ENCODE peak calls at places on chromosomes 5 and 9, in ten cellular contexts. One of them, this sample, is unnamed.

GRCh38 chr9:80839821-80840670 is 849.3 kb downstream of the TLE1 start:
- DNase-seq in left ventricle myocardium inferior: no peak
- DNase-seq in hepatocyte: no peak
- DNase-seq in SK-N-MC: no peak
- DNase-seq in CD8-positive, alpha-beta memory T cell: no peak
- DNase-seq in CD8-positive, alpha-beta T cell: no peak
- DNase-seq in aorta: no peak
- DNase-seq in lower lobe of right lung: no peak
- DNase-seq in neural progenitor cell: no peak
- DNase-seq in coronary artery: no peak
- DNase-seq in this sample: no peak

GRCh38 chr9:12274577-12274976 is 418.6 kb upstream of the TYRP1 start:
- DNase-seq in left ventricle myocardium inferior: no peak
- DNase-seq in hepatocyte: peak
- DNase-seq in SK-N-MC: no peak
- DNase-seq in CD8-positive, alpha-beta memory T cell: no peak
- DNase-seq in CD8-positive, alpha-beta T cell: no peak
- DNase-seq in aorta: no peak
- DNase-seq in lower lobe of right lung: no peak
- DNase-seq in neural progenitor cell: peak
- DNase-seq in coronary artery: no peak
- DNase-seq in this sample: no peak

GRCh38 chr9:88818495-88819201 is 172.6 kb upstream of the S1PR3 start:
- DNase-seq in left ventricle myocardium inferior: no peak
- DNase-seq in hepatocyte: no peak
- DNase-seq in SK-N-MC: no peak
- DNase-seq in CD8-positive, alpha-beta memory T cell: no peak
- DNase-seq in CD8-positive, alpha-beta T cell: no peak
- DNase-seq in aorta: no peak
- DNase-seq in lower lobe of right lung: no peak
- DNase-seq in neural progenitor cell: peak
- DNase-seq in coronary artery: no peak
- DNase-seq in this sample: no peak

GRCh38 chr9:130117816-130118632 is 54.2 kb upstream of the NCS1 start:
- DNase-seq in left ventricle myocardium inferior: no peak
- DNase-seq in hepatocyte: no peak
- DNase-seq in SK-N-MC: no peak
- DNase-seq in CD8-positive, alpha-beta memory T cell: no peak
- DNase-seq in CD8-positive, alpha-beta T cell: no peak
- DNase-seq in aorta: no peak
- DNase-seq in lower lobe of right lung: no peak
- DNase-seq in neural progenitor cell: no peak
- DNase-seq in coronary artery: no peak
- DNase-seq in this sample: peak

GRCh38 chr5:76219636-76220035 is 136.5 kb downstream of the SV2C start:
- DNase-seq in left ventricle myocardium inferior: no peak
- DNase-seq in hepatocyte: no peak
- DNase-seq in SK-N-MC: no peak
- DNase-seq in CD8-positive, alpha-beta memory T cell: no peak
- DNase-seq in CD8-positive, alpha-beta T cell: no peak
- DNase-seq in aorta: no peak
- DNase-seq in lower lobe of right lung: no peak
- DNase-seq in neural progenitor cell: peak
- DNase-seq in coronary artery: no peak
- DNase-seq in this sample: no peak

GRCh38 chr9:120014751-120015235 is 565.2 kb downstream of the CDK5RAP2 start:
- DNase-seq in left ventricle myocardium inferior: no peak
- DNase-seq in hepatocyte: no peak
- DNase-seq in SK-N-MC: no peak
- DNase-seq in CD8-positive, alpha-beta memory T cell: no peak
- DNase-seq in CD8-positive, alpha-beta T cell: no peak
- DNase-seq in aorta: no peak
- DNase-seq in lower lobe of right lung: no peak
- DNase-seq in neural progenitor cell: no peak
- DNase-seq in coronary artery: no peak
- DNase-seq in this sample: no peak

GRCh38 chr9:87714819-87715218 is 11.1 kb upstream of the CTSL start:
- DNase-seq in left ventricle myocardium inferior: no peak
- DNase-seq in hepatocyte: peak
- DNase-seq in SK-N-MC: no peak
- DNase-seq in CD8-positive, alpha-beta memory T cell: no peak
- DNase-seq in CD8-positive, alpha-beta T cell: no peak
- DNase-seq in aorta: no peak
- DNase-seq in lower lobe of right lung: no peak
- DNase-seq in neural progenitor cell: no peak
- DNase-seq in coronary artery: no peak
- DNase-seq in this sample: peak

GRCh38 chr9:81557957-81558791 is 131.2 kb downstream of the TLE1 start:
- DNase-seq in left ventricle myocardium inferior: no peak
- DNase-seq in hepatocyte: no peak
- DNase-seq in SK-N-MC: peak
- DNase-seq in CD8-positive, alpha-beta memory T cell: no peak
- DNase-seq in CD8-positive, alpha-beta T cell: no peak
- DNase-seq in aorta: no peak
- DNase-seq in lower lobe of right lung: no peak
- DNase-seq in neural progenitor cell: no peak
- DNase-seq in coronary artery: no peak
- DNase-seq in this sample: no peak

GRCh38 chr9:15160673-15161072 is 146.3 kb downstream of the TTC39B start:
- DNase-seq in left ventricle myocardium inferior: no peak
- DNase-seq in hepatocyte: no peak
- DNase-seq in SK-N-MC: no peak
- DNase-seq in CD8-positive, alpha-beta memory T cell: no peak
- DNase-seq in CD8-positive, alpha-beta T cell: no peak
- DNase-seq in aorta: no peak
- DNase-seq in lower lobe of right lung: no peak
- DNase-seq in neural progenitor cell: no peak
- DNase-seq in coronary artery: no peak
- DNase-seq in this sample: no peak

GRCh38 chr5:143544606-143545005 is 141.1 kb upstream of the NR3C1 start:
- DNase-seq in left ventricle myocardium inferior: no peak
- DNase-seq in hepatocyte: no peak
- DNase-seq in SK-N-MC: no peak
- DNase-seq in CD8-positive, alpha-beta memory T cell: no peak
- DNase-seq in CD8-positive, alpha-beta T cell: no peak
- DNase-seq in aorta: no peak
- DNase-seq in lower lobe of right lung: no peak
- DNase-seq in neural progenitor cell: no peak
- DNase-seq in coronary artery: no peak
- DNase-seq in this sample: no peak

GRCh38 chr9:136674786-136675349 is 12.2 kb downstream of the EGFL7 start:
- DNase-seq in left ventricle myocardium inferior: no peak
- DNase-seq in hepatocyte: peak
- DNase-seq in SK-N-MC: no peak
- DNase-seq in CD8-positive, alpha-beta memory T cell: no peak
- DNase-seq in CD8-positive, alpha-beta T cell: no peak
- DNase-seq in aorta: no peak
- DNase-seq in lower lobe of right lung: peak
- DNase-seq in neural progenitor cell: no peak
- DNase-seq in coronary artery: no peak
- DNase-seq in this sample: peak

GRCh38 chr9:94717656-94718225 is 8.8 kb upstream of the AOPEP start:
- DNase-seq in left ventricle myocardium inferior: no peak
- DNase-seq in hepatocyte: no peak
- DNase-seq in SK-N-MC: no peak
- DNase-seq in CD8-positive, alpha-beta memory T cell: no peak
- DNase-seq in CD8-positive, alpha-beta T cell: no peak
- DNase-seq in aorta: no peak
- DNase-seq in lower lobe of right lung: no peak
- DNase-seq in neural progenitor cell: no peak
- DNase-seq in coronary artery: no peak
- DNase-seq in this sample: no peak

GRCh38 chr9:37032713-37033112 is 1.4 kb downstream of the PAX5 start:
- DNase-seq in left ventricle myocardium inferior: no peak
- DNase-seq in hepatocyte: no peak
- DNase-seq in SK-N-MC: no peak
- DNase-seq in CD8-positive, alpha-beta memory T cell: no peak
- DNase-seq in CD8-positive, alpha-beta T cell: no peak
- DNase-seq in aorta: no peak
- DNase-seq in lower lobe of right lung: no peak
- DNase-seq in neural progenitor cell: no peak
- DNase-seq in coronary artery: peak
- DNase-seq in this sample: peak

DNA sequence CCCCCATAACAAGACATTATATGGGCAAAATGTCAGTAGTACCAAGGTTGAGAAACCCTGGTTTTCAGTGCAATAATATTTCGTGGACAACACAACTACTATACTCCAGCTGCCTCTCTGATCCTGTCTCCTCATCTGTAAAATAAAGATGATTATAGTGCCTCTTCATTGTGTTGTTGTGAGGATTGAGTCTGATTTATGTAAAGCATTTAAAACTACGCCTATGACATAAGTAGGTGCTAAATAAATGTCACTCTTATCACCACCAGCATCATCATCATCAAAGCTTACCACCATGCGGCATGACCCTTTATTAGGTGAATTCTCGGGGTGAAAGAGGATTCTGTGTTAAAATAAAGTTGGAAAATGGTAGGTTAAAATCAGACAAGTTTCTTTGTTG is 67.8 kb upstream of the IFNE start:
- DNase-seq in left ventricle myocardium inferior: no peak
- DNase-seq in hepatocyte: no peak
- DNase-seq in SK-N-MC: no peak
- DNase-seq in CD8-positive, alpha-beta memory T cell: no peak
- DNase-seq in CD8-positive, alpha-beta T cell: no peak
- DNase-seq in aorta: no peak
- DNase-seq in lower lobe of right lung: no peak
- DNase-seq in neural progenitor cell: no peak
- DNase-seq in coronary artery: no peak
- DNase-seq in this sample: no peak
- H3K4me3 ChIP-seq in left ventricle myocardium inferior: no peak
- H3K4me3 ChIP-seq in hepatocyte: no peak
- H3K4me3 ChIP-seq in SK-N-MC: no peak
- H3K4me3 ChIP-seq in CD8-positive, alpha-beta memory T cell: no peak
- H3K4me3 ChIP-seq in CD8-positive, alpha-beta T cell: no peak
- H3K4me3 ChIP-seq in aorta: no peak
- H3K4me3 ChIP-seq in lower lobe of right lung: no peak
- H3K4me3 ChIP-seq in neural progenitor cell: no peak
- H3K4me3 ChIP-seq in coronary artery: no peak
- H3K4me3 ChIP-seq in this sample: no peak

DNA sequence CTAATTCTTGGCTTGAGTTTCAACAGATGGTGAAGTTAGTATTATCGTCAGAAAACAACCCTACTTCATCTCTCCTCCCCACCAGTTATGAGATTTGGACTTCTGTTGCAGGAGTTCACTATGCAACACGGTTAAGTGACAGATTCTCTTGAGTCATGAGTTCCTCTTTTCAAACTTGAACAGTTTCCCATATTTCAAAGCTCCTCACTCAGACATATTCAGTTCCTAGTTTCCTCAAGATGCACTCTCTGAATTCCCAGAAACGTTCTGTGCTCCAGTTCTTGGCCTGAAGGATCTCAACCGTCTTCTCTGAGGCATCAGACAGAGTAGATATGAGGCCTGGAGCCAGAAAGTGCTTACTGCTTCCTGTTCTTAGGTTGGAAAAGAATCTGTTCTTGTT is 7.3 kb upstream of the PTGER4 start:
- DNase-seq in left ventricle myocardium inferior: no peak
- DNase-seq in hepatocyte: no peak
- DNase-seq in SK-N-MC: no peak
- DNase-seq in CD8-positive, alpha-beta memory T cell: no peak
- DNase-seq in CD8-positive, alpha-beta T cell: no peak
- DNase-seq in aorta: no peak
- DNase-seq in lower lobe of right lung: no peak
- DNase-seq in neural progenitor cell: no peak
- DNase-seq in coronary artery: no peak
- DNase-seq in this sample: no peak
- H3K27ac ChIP-seq in left ventricle myocardium inferior: peak
- H3K27ac ChIP-seq in hepatocyte: no peak
- H3K27ac ChIP-seq in SK-N-MC: no peak
- H3K27ac ChIP-seq in CD8-positive, alpha-beta memory T cell: no peak
- H3K27ac ChIP-seq in CD8-positive, alpha-beta T cell: no peak
- H3K27ac ChIP-seq in aorta: no peak
- H3K27ac ChIP-seq in lower lobe of right lung: no peak
- H3K27ac ChIP-seq in neural progenitor cell: no peak
- H3K27ac ChIP-seq in coronary artery: peak
- H3K27ac ChIP-seq in this sample: no peak

DNA sequence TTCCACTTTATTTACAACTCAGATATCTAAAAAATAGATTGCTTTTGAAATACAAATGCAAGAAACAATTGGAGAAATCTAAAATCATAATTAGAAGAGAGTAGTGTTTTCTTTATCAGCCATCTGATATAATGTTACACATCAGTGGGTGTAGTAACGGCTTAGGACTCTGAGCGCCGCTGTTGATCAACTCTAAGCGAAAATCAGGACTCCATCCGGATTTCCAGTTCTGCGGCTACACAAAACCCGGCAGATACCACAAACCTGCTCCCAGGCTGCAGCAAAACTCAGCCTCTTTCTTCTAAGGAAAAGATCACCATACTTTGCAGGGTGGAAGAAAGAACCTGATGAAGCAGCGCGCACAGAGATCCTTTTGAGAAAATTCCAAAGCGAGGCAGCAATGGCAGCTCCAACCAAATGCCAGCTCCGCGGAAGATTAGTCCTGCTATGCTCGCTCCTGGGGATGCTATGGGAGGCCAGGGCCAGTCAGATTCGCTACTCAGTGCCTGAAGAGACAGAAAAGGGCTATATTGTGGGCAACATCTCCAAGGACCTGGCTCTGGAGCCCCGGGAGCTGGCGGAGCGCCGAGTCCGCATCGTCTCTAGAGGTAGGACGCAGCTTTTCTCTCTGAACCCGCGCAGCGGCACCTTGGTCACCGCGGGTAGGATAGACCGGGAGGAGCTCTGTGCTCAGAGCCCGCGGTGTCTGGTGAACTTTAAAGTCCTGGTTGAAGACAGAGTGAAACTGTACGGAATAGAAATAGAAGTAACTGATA is at the start of gene PCDHGA9:
- DNase-seq in left ventricle myocardium inferior: no peak
- DNase-seq in hepatocyte: no peak
- DNase-seq in SK-N-MC: no peak
- DNase-seq in CD8-positive, alpha-beta memory T cell: no peak
- DNase-seq in CD8-positive, alpha-beta T cell: no peak
- DNase-seq in aorta: peak
- DNase-seq in lower lobe of right lung: no peak
- DNase-seq in neural progenitor cell: no peak
- DNase-seq in coronary artery: no peak
- DNase-seq in this sample: no peak
- H3K4me3 ChIP-seq in left ventricle myocardium inferior: peak
- H3K4me3 ChIP-seq in hepatocyte: no peak
- H3K4me3 ChIP-seq in SK-N-MC: no peak
- H3K4me3 ChIP-seq in CD8-positive, alpha-beta memory T cell: peak
- H3K4me3 ChIP-seq in CD8-positive, alpha-beta T cell: no peak
- H3K4me3 ChIP-seq in aorta: no peak
- H3K4me3 ChIP-seq in lower lobe of right lung: peak
- H3K4me3 ChIP-seq in neural progenitor cell: no peak
- H3K4me3 ChIP-seq in coronary artery: peak
- H3K4me3 ChIP-seq in this sample: no peak

DNA sequence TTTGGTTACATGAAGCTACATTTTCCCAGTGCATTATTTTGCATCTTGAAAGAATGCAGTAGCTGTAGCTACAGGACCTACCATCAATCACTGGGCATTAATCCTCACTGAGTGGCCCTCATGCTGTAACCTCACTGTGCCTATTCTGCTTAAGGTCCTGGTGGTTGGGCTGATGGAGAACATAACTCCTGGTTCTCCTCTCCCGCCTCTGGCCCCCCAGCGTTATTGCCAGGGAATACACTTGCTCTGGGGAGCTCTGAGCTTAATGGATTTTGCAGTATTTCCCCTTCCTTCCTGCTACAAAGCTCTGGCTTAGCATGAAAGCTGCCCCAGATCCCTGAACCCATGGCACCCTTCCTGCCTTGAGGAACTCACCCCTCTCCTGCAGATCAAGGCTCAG is 111.6 kb upstream of the EQTN start:
- DNase-seq in left ventricle myocardium inferior: no peak
- DNase-seq in hepatocyte: no peak
- DNase-seq in SK-N-MC: no peak
- DNase-seq in CD8-positive, alpha-beta memory T cell: no peak
- DNase-seq in CD8-positive, alpha-beta T cell: no peak
- DNase-seq in aorta: no peak
- DNase-seq in lower lobe of right lung: no peak
- DNase-seq in neural progenitor cell: no peak
- DNase-seq in coronary artery: no peak
- DNase-seq in this sample: no peak
- H3K27ac ChIP-seq in left ventricle myocardium inferior: no peak
- H3K27ac ChIP-seq in hepatocyte: peak
- H3K27ac ChIP-seq in SK-N-MC: no peak
- H3K27ac ChIP-seq in CD8-positive, alpha-beta memory T cell: no peak
- H3K27ac ChIP-seq in CD8-positive, alpha-beta T cell: no peak
- H3K27ac ChIP-seq in aorta: no peak
- H3K27ac ChIP-seq in lower lobe of right lung: no peak
- H3K27ac ChIP-seq in neural progenitor cell: no peak
- H3K27ac ChIP-seq in coronary artery: peak
- H3K27ac ChIP-seq in this sample: no peak

This sample was measured in Peyer's patch.